ENCODE peak calls at places on chromosomes 5 and 9, in seven cellular contexts. Y, V, Q, O, W, R and S are unnamed samples. For H3K36me3 and H3K4me1, the result is how much of the 10 kb centered on the place peaks cover.

GRCh38 chr5:40619406-40619805 is 60.3 kb upstream of the PTGER4 start:
- DNase-seq in Q (no peak), O (peak), V (no peak), W (no peak), Y (no peak), R (no peak), S (no peak)

GRCh38 chr5:14374100-14374499 is 207.5 kb upstream of the OTULINL start:
- DNase-seq in W (no peak), R (no peak), O (no peak), Q (no peak), V (no peak), Y (peak), S (no peak)

GRCh38 chr9:7185612-7186011 is 427.8 kb downstream of the KDM4C start:
- DNase-seq in Y (no peak), V (no peak), R (peak), Q (peak), O (peak), W (peak), S (no peak)

GRCh38 chr5:90690317-90690716 is 131.7 kb downstream of the ADGRV1 start:
- DNase-seq in V (no peak), R (no peak), Y (no peak), W (no peak), Q (no peak), O (no peak), S (no peak)

GRCh38 chr5:148776780-148777179 is 49.6 kb upstream of the ADRB2 start:
- DNase-seq in Y (no peak), R (peak), V (no peak), O (peak), Q (peak), W (no peak), S (peak)

GRCh38 chr5:111385970-111386831 is 126.1 kb downstream of the STARD4 start:
- DNase-seq in Q (no peak), O (no peak), V (no peak), Y (no peak), W (no peak), R (no peak), S (peak)

GRCh38 chr9:76692448-76693129 is 71.6 kb upstream of the PCA3 start:
- DNase-seq in Y (no peak), W (no peak), V (no peak), Q (no peak), R (no peak), O (no peak), S (no peak)

GRCh38 chr9:114893622-114894021 is 36.8 kb downstream of the TNFSF8 start:
- DNase-seq in V (no peak), O (peak), R (peak), W (no peak), Y (no peak), Q (no peak), S (no peak)

GRCh38 chr9:114259800-114260523 is 62.9 kb upstream of the ORM1 start:
- DNase-seq in W (no peak), Q (no peak), R (no peak), Y (no peak), O (no peak), V (no peak), S (peak)

GRCh38 chr9:135926402-135927194 is 19.3 kb upstream of the CAMSAP1 start:
- DNase-seq in R (peak), O (peak), V (peak), Q (no peak), Y (no peak), W (peak), S (no peak)

GRCh38 chr9:128204858-128205257 is 1.7 kb downstream of the DNM1 start:
- DNase-seq in W (no peak), R (no peak), Y (no peak), V (no peak), O (no peak), Q (no peak), S (no peak)

GRCh38 chr9:109012009-109012875 is 1.1 kb downstream of the CTNNAL1 start:
- DNase-seq in Q (peak), V (peak), R (peak), W (peak), O (peak), Y (peak), S (peak)

GRCh38 chr9:85224729-85225128 is 517.0 kb downstream of the AGTPBP1 start:
- DNase-seq in Y (no peak), R (peak), V (no peak), W (no peak), Q (peak), O (peak), S (no peak)

GRCh38 chr5:135255461-135256178 is 143.4 kb downstream of the MACROH2A1 start:
- DNase-seq in Y (no peak), V (no peak), W (no peak), R (no peak), Q (no peak), O (no peak), S (no peak)

GRCh38 chr5:171162602-171163001 is 146.4 kb upstream of the TLX3 start:
- DNase-seq in V (no peak), O (peak), W (no peak), R (peak), Q (peak), Y (no peak), S (peak)

GRCh38 chr9:121811140-121811539 is 159.7 kb downstream of the DAB2IP start:
- DNase-seq in O (no peak), Q (no peak), R (no peak), W (no peak), V (no peak), Y (no peak), S (no peak)

GRCh38 chr5:139023276-139023675 is 148.1 kb upstream of the LRRTM2 start:
- DNase-seq in Q (no peak), V (no peak), Y (no peak), W (no peak), O (no peak), R (peak), S (no peak)

GRCh38 chr5:73745806-73746205 is 119.8 kb downstream of the ARHGEF28 start:
- DNase-seq in V (no peak), Y (no peak), O (peak), W (no peak), Q (no peak), R (no peak), S (no peak)

GRCh38 chr9:87537625-87538024 is 40.0 kb downstream of the DAPK1 start:
- DNase-seq in W (no peak), Q (no peak), O (no peak), Y (no peak), V (no peak), R (no peak), S (peak)

GRCh38 chr9:85007753-85008152 is 338.2 kb downstream of the NTRK2 start:
- DNase-seq in R (no peak), O (no peak), Q (no peak), V (no peak), W (no peak), Y (no peak), S (no peak)

GRCh38 chr9:134820901-134821300 is 59.7 kb upstream of the FCN2 start:
- DNase-seq in Q (no peak), O (no peak), W (no peak), V (no peak), R (no peak), Y (no peak), S (no peak)

GRCh38 chr9:134816264-134816663 is 64.3 kb upstream of the FCN2 start:
- DNase-seq in V (no peak), Q (no peak), Y (no peak), R (no peak), O (no peak), W (no peak), S (no peak)

GRCh38 chr9:134815435-134816214 is 65.0 kb upstream of the FCN2 start:
- DNase-seq in Y (no peak), V (no peak), W (no peak), Q (no peak), O (no peak), R (no peak), S (no peak)

GRCh38 chr9:134818591-134818990 is 62.0 kb upstream of the FCN2 start:
- DNase-seq in O (no peak), W (no peak), Y (no peak), R (no peak), V (no peak), Q (no peak), S (no peak)

DNA sequence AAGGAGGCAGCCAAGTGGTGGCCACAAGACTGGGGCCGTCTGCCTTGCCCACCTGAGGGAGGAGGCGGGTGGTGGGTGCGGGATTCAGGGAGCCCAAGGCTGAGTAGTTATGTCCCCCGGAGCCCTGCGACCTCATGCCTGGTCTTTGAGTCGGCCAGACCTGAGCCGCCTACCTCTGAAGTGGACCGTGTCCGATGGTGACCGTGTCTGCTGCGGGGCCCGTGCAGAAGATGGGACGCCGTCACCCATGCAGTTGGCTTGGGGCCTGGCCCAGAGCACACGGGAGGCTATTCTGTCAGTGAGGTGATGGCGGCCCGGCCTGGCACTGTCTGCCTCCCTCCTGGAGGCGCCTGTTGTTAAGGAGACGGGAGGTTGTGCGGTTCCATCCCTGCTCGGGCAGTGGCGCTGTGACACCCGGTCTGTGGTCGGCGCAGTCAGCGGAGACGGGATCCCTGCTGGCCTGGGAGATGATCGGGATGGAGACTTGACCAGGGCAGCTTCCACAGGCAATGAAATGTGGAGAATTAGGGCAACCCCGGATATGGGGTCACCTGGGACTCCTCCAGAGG is 62.5 kb upstream of the FCN2 start:
- DNase-seq in V (no peak), W (no peak), Y (no peak), R (no peak), Q (no peak), O (no peak), S (no peak)
- H3K4me3 ChIP-seq in V (no peak), W (no peak), Y (no peak), R (no peak), Q (no peak), O (no peak), S (no peak)

GRCh38 chr9:20925256-20926046 is 106.0 kb downstream of the HACD4 start:
- DNase-seq in R (no peak), Y (no peak), V (no peak), W (no peak), Q (no peak), O (no peak), S (no peak)
- H3K36me3 ChIP-seq in R (under half), Y (under half), V (under half), W (under half), Q (under half), O (under half), S (under half)

GRCh38 chr9:100492952-100493351 is 20.0 kb downstream of the TMEFF1 start:
- DNase-seq in R (no peak), W (no peak), V (peak), Y (no peak), O (peak), Q (no peak), S (no peak)

GRCh38 chr9:100499866-100500265 is 26.9 kb downstream of the TMEFF1 start:
- DNase-seq in Y (no peak), R (no peak), W (no peak), V (no peak), Q (no peak), O (no peak), S (no peak)

GRCh38 chr9:100499460-100499859 is 26.5 kb downstream of the TMEFF1 start:
- DNase-seq in W (no peak), Q (no peak), R (no peak), V (no peak), O (no peak), Y (no peak), S (no peak)

GRCh38 chr9:100498592-100498991 is 25.6 kb downstream of the TMEFF1 start:
- DNase-seq in Q (no peak), W (no peak), Y (no peak), R (no peak), V (no peak), O (peak), S (no peak)
- H3K4me1 ChIP-seq in Q (under half), W (under half), Y (under half), R (under half), V (under half), O (under half), S (under half)

GRCh38 chr9:10079284-10079964 is 533.4 kb downstream of the PTPRD start:
- DNase-seq in W (no peak), V (no peak), R (no peak), Q (no peak), Y (no peak), O (no peak), S (no peak)
- H3K4me3 ChIP-seq in W (no peak), V (no peak), R (no peak), Q (no peak), Y (no peak), O (no peak), S (no peak)

GRCh38 chr5:180988592-180988991 is at the start of gene BTNL3:
- DNase-seq in Q (no peak), O (no peak), R (no peak), Y (no peak), V (no peak), W (no peak), S (no peak)
- H3K36me3 ChIP-seq in Q (under half), O (under half), R (under half), Y (under half), V (under half), W (under half), S (under half)

GRCh38 chr5:59066367-59067163 is 483.7 kb downstream of the RAB3C start:
- DNase-seq in R (no peak), Y (no peak), V (no peak), O (peak), W (no peak), Q (no peak), S (no peak)
- H3K4me1 ChIP-seq in R (under half), Y (under half), V (under half), O (half or more), W (under half), Q (under half), S (under half)

GRCh38 chr5:158897444-158898160 is 202.1 kb downstream of the EBF1 start:
- DNase-seq in R (no peak), W (no peak), Y (no peak), O (no peak), V (no peak), Q (no peak), S (no peak)
- H3K4me3 ChIP-seq in R (no peak), W (no peak), Y (no peak), O (no peak), V (no peak), Q (no peak), S (no peak)

GRCh38 chr9:124860582-124861341 is 995 bp downstream of the RPL35 start:
- DNase-seq in Q (no peak), O (no peak), R (peak), Y (no peak), V (no peak), W (no peak), S (no peak)
- H3K36me3 ChIP-seq in Q (under half), O (under half), R (under half), Y (under half), V (under half), W (under half), S (under half)